ENCODE peak calls at places on chromosome 10, in four cellular contexts. O, U, I and H are unnamed samples.

GRCh38 chr10:119438717-119439116 is 103.8 kb downstream of the RGS10 start:
- DNase-seq in U (no peak), O (no peak), I (no peak), H (no peak)

GRCh38 chr10:90413196-90413595 is 444.6 kb downstream of the HTR7 start:
- DNase-seq in O (no peak), I (no peak), U (no peak), H (no peak)

GRCh38 chr10:119772347-119772746 is 46.5 kb downstream of the INPP5F start:
- DNase-seq in I (no peak), U (no peak), O (no peak), H (no peak)

GRCh38 chr10:98361131-98361633 is 53.8 kb downstream of the PYROXD2 start:
- DNase-seq in U (peak), I (peak), O (peak), H (peak)

GRCh38 chr10:92156874-92157273 is 134.0 kb downstream of the CPEB3 start:
- DNase-seq in U (no peak), O (no peak), I (no peak), H (no peak)

GRCh38 chr10:130230611-130231010 is 94.4 kb downstream of the GLRX3 start:
- DNase-seq in I (no peak), O (no peak), U (no peak), H (no peak)

GRCh38 chr10:18469125-18469524 is 182.3 kb downstream of the NSUN6 start:
- DNase-seq in O (no peak), U (no peak), I (no peak), H (no peak)

GRCh38 chr10:112246-112645 is 23.0 kb upstream of the ZMYND11 start:
- DNase-seq in U (no peak), I (no peak), O (no peak), H (no peak)

GRCh38 chr10:58335306-58336005 is 650 bp downstream of the UBE2D1 start:
- DNase-seq in I (peak), O (no peak), U (peak), H (no peak)

GRCh38 chr10:61063035-61063434 is 119.0 kb upstream of the RHOBTB1 start:
- DNase-seq in O (no peak), I (no peak), U (no peak), H (no peak)

GRCh38 chr10:7702288-7702812 is 766 bp upstream of the ITIH2 start:
- DNase-seq in I (no peak), O (no peak), U (no peak), H (no peak)

GRCh38 chr10:28948045-28948444 is 270.7 kb downstream of the BAMBI start:
- DNase-seq in O (no peak), U (no peak), I (no peak), H (no peak)

GRCh38 chr10:124614003-124614659 is 130.0 kb downstream of the FAM53B start:
- DNase-seq in O (no peak), U (peak), I (no peak), H (no peak)

GRCh38 chr10:66910676-66911075 is 15.2 kb upstream of the LRRTM3 start:
- DNase-seq in I (no peak), O (no peak), U (no peak), H (no peak)

GRCh38 chr10:102055647-102056419 is at the start of gene ARMH3:
- DNase-seq in U (peak), I (peak), O (peak), H (peak)

GRCh38 chr10:97119058-97119832 is 66.5 kb downstream of the SLIT1 start:
- DNase-seq in U (no peak), O (no peak), I (no peak), H (no peak)

GRCh38 chr10:113027230-113027573 is 77.2 kb downstream of the TCF7L2 start:
- DNase-seq in O (no peak), U (no peak), I (no peak), H (no peak)

GRCh38 chr10:111996103-111996502 is 187.5 kb downstream of the GPAM start:
- DNase-seq in U (no peak), I (no peak), O (no peak), H (no peak)

GRCh38 chr10:97759157-97759980 is 12.4 kb downstream of the SFRP5 start:
- DNase-seq in I (peak), O (peak), U (peak), H (peak)

GRCh38 chr10:1608408-1609037 is 128.8 kb downstream of the ADARB2 start:
- DNase-seq in I (no peak), O (no peak), U (no peak), H (no peak)

GRCh38 chr10:17075510-17075909 is 54.1 kb downstream of the CUBN start:
- DNase-seq in I (no peak), O (peak), U (no peak), H (peak)

GRCh38 chr10:123154943-123155505 is 822 bp downstream of the BUB3 start:
- DNase-seq in O (no peak), U (no peak), I (no peak), H (no peak)

GRCh38 chr10:104349623-104350142 is 4.0 kb upstream of the CFAP58 start:
- DNase-seq in U (no peak), O (no peak), I (no peak), H (no peak)

GRCh38 chr10:122648599-122649428 is 50.8 kb downstream of the C10orf120 start:
- DNase-seq in O (peak), U (peak), I (peak), H (no peak)

GRCh38 chr10:82861889-82862288 is 986.9 kb downstream of the NRG3 start:
- DNase-seq in O (no peak), U (no peak), I (no peak), H (no peak)